ENCODE peak calls at places on chromosomes 13 and 19, in nine cellular contexts. Y is omental fat pad; H is gastrocnemius medialis; E is psoas muscle; K is CD8-positive, alpha-beta T cell; I is foreskin fibroblast; M is spleen; S is IMR-90; P is H9. G is an unnamed sample.

GRCh38 chr19:45222724-45223123 is 22.5 kb downstream of the EXOC3L2 start:
- DNase-seq in K (no peak), E (no peak), P (no peak), H (no peak), I (no peak), S (no peak), Y (no peak), M (no peak), G (no peak)

GRCh38 chr19:46361915-46362314 is 15.0 kb downstream of the PPP5C start:
- DNase-seq in M (no peak), E (no peak), I (no peak), P (no peak), S (peak; percentile 38), K (no peak), H (no peak), Y (no peak), G (no peak)

GRCh38 chr19:56273563-56274117 is 1.1 kb downstream of the EDDM13 start:
- DNase-seq in E (no peak), M (no peak), H (no peak), I (peak; percentile 14), Y (no peak), S (peak; percentile 45), P (no peak), K (no peak), G (peak; percentile 63)

GRCh38 chr13:31968473-31968872 is 63.1 kb upstream of the FRY start:
- DNase-seq in S (no peak), Y (no peak), H (no peak), K (no peak), M (no peak), I (peak; percentile 25), E (no peak), P (no peak), G (no peak)

GRCh38 chr19:37874784-37875183 is 31.6 kb downstream of the WDR87 start:
- DNase-seq in K (no peak), H (no peak), P (no peak), Y (no peak), M (no peak), I (no peak), E (no peak), S (peak; percentile 59), G (no peak)

GRCh38 chr13:102045713-102046112 is 356.1 kb downstream of the FGF14 start:
- DNase-seq in H (no peak), E (no peak), K (no peak), Y (no peak), M (no peak), P (no peak), S (no peak), I (no peak), G (no peak)

GRCh38 chr13:46377554-46377953 is 9.5 kb downstream of the RUBCNL start:
- DNase-seq in M (no peak), S (no peak), E (no peak), H (no peak), P (no peak), K (no peak), Y (no peak), I (no peak), G (no peak)

GRCh38 chr19:11041966-11042627 is 47.2 kb upstream of the LDLR start:
- DNase-seq in S (no peak), H (no peak), P (no peak), K (no peak), E (no peak), Y (no peak), M (no peak), I (no peak), G (peak; percentile 73)

GRCh38 chr19:35328851-35329285 is at the start of gene CD22:
- DNase-seq in K (no peak), E (no peak), S (no peak), P (no peak), Y (no peak), H (no peak), I (no peak), M (peak; percentile 87), G (no peak)

GRCh38 chr13:110301606-110302131 is 5.3 kb downstream of the COL4A1 start:
- DNase-seq in E (no peak), Y (no peak), H (no peak), M (no peak), S (peak; percentile 90), P (no peak), I (peak; percentile 75), K (no peak), G (no peak)

GRCh38 chr13:95411641-95412040 is 110.4 kb upstream of the ABCC4 start:
- DNase-seq in E (no peak), S (no peak), M (no peak), K (no peak), Y (no peak), I (peak; percentile 57), P (no peak), H (no peak), G (peak; percentile 84)

DNA sequence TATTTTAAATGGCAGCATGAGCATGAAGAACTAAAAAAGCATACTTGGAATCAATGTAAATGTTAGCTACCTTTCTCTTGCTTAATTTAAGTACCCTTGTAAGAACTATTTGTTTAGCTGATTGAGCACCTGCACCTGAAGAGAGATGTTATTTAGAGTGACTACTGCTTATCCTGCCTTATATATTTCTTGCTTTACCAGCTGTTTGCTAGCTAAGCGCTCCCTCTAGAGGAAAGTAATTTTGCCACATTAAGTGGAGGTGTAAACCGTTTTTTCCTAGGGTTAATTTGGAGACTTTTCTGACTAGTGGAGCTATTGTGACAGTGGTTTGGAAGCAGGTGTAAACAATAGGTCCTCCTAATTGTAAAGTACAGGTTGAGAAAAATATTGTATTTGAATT is 19.4 kb upstream of the PSG2 start:
- DNase-seq in Y (no peak), H (no peak), M (no peak), I (no peak), P (no peak), K (no peak), E (no peak), S (no peak), G (no peak)
- TF ChIP-seq CTCF in Y (no peak), H (no peak), M (no peak), I (no peak), P (no peak), K (no peak), E (no peak), S (peak; percentile 23), G (no peak)

GRCh38 chr13:84985860-84986259 is 813.4 kb downstream of the SLITRK6 start:
- DNase-seq in H (no peak), I (no peak), K (no peak), P (no peak), S (no peak), E (no peak), Y (no peak), M (no peak), G (peak; percentile 2)
- TF ChIP-seq CTCF in H (no peak), I (no peak), K (no peak), P (no peak), S (no peak), E (no peak), Y (no peak), M (no peak), G (peak; percentile 8)

GRCh38 chr13:98478134-98479129 is 98.5 kb downstream of the STK24 start:
- DNase-seq in M (no peak), I (peak; percentile 56), S (peak; percentile 36), K (peak; percentile 28), P (peak; percentile 52), Y (no peak), E (no peak), H (no peak), G (no peak)
- TF ChIP-seq CTCF in M (no peak), I (no peak), S (no peak), K (no peak), P (no peak), Y (no peak), E (no peak), H (no peak), G (no peak)

DNA sequence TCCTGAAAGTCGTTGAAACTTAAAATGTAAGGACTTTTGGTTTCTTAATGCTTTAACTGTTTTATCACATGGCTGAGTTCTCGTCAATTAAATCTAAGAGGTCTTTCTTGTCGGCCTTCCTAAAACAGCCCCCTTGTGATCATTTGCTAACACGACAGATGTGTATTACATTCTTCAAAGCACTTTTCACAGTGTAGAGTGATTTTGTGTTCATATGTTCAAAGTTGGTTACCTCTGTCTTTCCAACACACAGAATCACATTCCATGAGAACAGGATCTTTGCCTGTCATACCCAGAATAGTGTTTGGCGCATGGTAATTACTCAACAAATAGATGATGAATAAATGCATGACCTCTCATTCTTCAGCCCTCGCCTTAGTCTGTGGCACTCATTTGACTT is 1.1 kb downstream of the GTF2F2 start:
- DNase-seq in Y (no peak), S (peak; percentile 53), I (peak; percentile 60), E (no peak), P (no peak), K (no peak), H (no peak), M (no peak), G (peak; percentile 41)
- TF ChIP-seq CTCF in Y (no peak), S (peak; percentile 31), I (peak; percentile 7), E (no peak), P (peak; percentile 45), K (no peak), H (no peak), M (no peak), G (peak; percentile 15)